ENCODE peak calls at places on chromosomes 5 and 9, in six cellular contexts. F is EL; O is AG09319; U is WTC11; H is RKO; J is activated naive CD4-positive, alpha-beta T cell treated with anti-CD3 and anti-CD28 coated beads, Interleukin-2, amount 10 ng/mL, durations not matched to agents 7 days and 5 days. B is an unnamed sample.

GRCh38 chr5:143552680-143553079 is 149.2 kb upstream of the NR3C1 start:
- DNase-seq in F (no peak), O (no peak), U (no peak), H (no peak), J (no peak), B (no peak)

GRCh38 chr5:64497390-64497789 is 8.4 kb upstream of the RGS7BP start:
- DNase-seq in F (peak), O (no peak), U (no peak), H (peak), J (no peak), B (no peak)

GRCh38 chr5:10797246-10797645 is 36.2 kb upstream of the DAP start:
- DNase-seq in F (peak), O (no peak), U (no peak), H (no peak), J (no peak), B (no peak)

GRCh38 chr9:115923410-115923809 is 230.2 kb upstream of the PAPPA start:
- DNase-seq in F (no peak), O (no peak), U (no peak), H (no peak), J (no peak), B (no peak)

GRCh38 chr5:83955916-83956315 is 235.3 kb upstream of the HAPLN1 start:
- DNase-seq in F (peak), O (peak), U (no peak), H (peak), J (no peak), B (no peak)

GRCh38 chr9:137784046-137784445 is 93.5 kb upstream of the CACNA1B start:
- DNase-seq in F (no peak), O (no peak), U (peak), H (no peak), J (no peak), B (no peak)

GRCh38 chr5:178330791-178331404 is 98.3 kb upstream of the PHYKPL start:
- DNase-seq in F (no peak), O (no peak), U (no peak), H (no peak), J (peak), B (no peak)

GRCh38 chr9:123606141-123606540 is 250.1 kb downstream of the CRB2 start:
- DNase-seq in F (no peak), O (no peak), U (no peak), H (no peak), J (no peak), B (no peak)

GRCh38 chr9:111622626-111623025 is 8.5 kb upstream of the DNAJC25 start:
- DNase-seq in F (peak), O (peak), U (no peak), H (peak), J (no peak), B (no peak)

GRCh38 chr9:116287721-116288120 is 134.1 kb downstream of the PAPPA start:
- DNase-seq in F (peak), O (no peak), U (no peak), H (no peak), J (no peak), B (no peak)

GRCh38 chr9:129697956-129698757 is 32.7 kb downstream of the PRRX2 start:
- DNase-seq in F (peak), O (peak), U (no peak), H (no peak), J (no peak), B (peak)

GRCh38 chr5:113487411-113487778 is 858 bp downstream of the MCC start:
- DNase-seq in F (no peak), O (no peak), U (peak), H (no peak), J (no peak), B (peak)

GRCh38 chr5:82911902-82912301 is 165.3 kb downstream of the TMEM167A start:
- DNase-seq in F (no peak), O (no peak), U (no peak), H (no peak), J (no peak), B (no peak)

GRCh38 chr9:114033397-114034103 is 44.5 kb downstream of the AMBP start:
- DNase-seq in F (peak), O (no peak), U (peak), H (no peak), J (no peak), B (peak)

GRCh38 chr5:176548967-176549444 is at the start of gene CDHR2:
- DNase-seq in F (no peak), O (no peak), U (no peak), H (no peak), J (no peak), B (no peak)

GRCh38 chr5:168291961-168292782 is 727 bp downstream of the WWC1 start:
- DNase-seq in F (peak), O (no peak), U (peak), H (peak), J (peak), B (peak)

GRCh38 chr9:98222885-98223640 is 30.6 kb upstream of the CORO2A start:
- DNase-seq in F (peak), O (peak), U (no peak), H (peak), J (no peak), B (no peak)

GRCh38 chr5:54093081-54093492 is 217.3 kb downstream of the ARL15 start:
- DNase-seq in F (peak), O (no peak), U (no peak), H (no peak), J (no peak), B (no peak)

GRCh38 chr9:89808076-89808701 is 203.4 kb downstream of the GADD45G start:
- DNase-seq in F (no peak), O (no peak), U (no peak), H (peak), J (no peak), B (no peak)

GRCh38 chr9:3028535-3028934 is 184.6 kb upstream of the PUM3 start:
- DNase-seq in F (peak), O (no peak), U (no peak), H (no peak), J (no peak), B (no peak)

GRCh38 chr9:81801190-81801589 is 111.8 kb upstream of the TLE1 start:
- DNase-seq in F (peak), O (no peak), U (no peak), H (no peak), J (no peak), B (no peak)

GRCh38 chr5:169443249-169443784 is 140.3 kb upstream of the SPDL1 start:
- DNase-seq in F (no peak), O (no peak), U (no peak), H (no peak), J (no peak), B (no peak)

GRCh38 chr9:114677418-114677817 is 4.6 kb downstream of the TEX48 start:
- DNase-seq in F (peak), O (peak), U (no peak), H (peak), J (no peak), B (no peak)

GRCh38 chr5:35938518-35939227 is at the start of gene CAPSL:
- DNase-seq in F (peak), O (peak), U (peak), H (peak), J (no peak), B (peak)

GRCh38 chr5:103519550-103519949 is 43.0 kb downstream of the NUDT12 start:
- DNase-seq in F (peak), O (no peak), U (peak), H (peak), J (no peak), B (peak)

GRCh38 chr5:138725885-138726457 is 27.3 kb upstream of the CTNNA1 start:
- DNase-seq in F (peak), O (no peak), U (no peak), H (no peak), J (no peak), B (no peak)

GRCh38 chr9:2565676-2566340 is 55.8 kb upstream of the VLDLR start:
- DNase-seq in F (no peak), O (no peak), U (no peak), H (no peak), J (no peak), B (no peak)

GRCh38 chr9:18122156-18122555 is 351.8 kb upstream of the ADAMTSL1 start:
- DNase-seq in F (peak), O (no peak), U (no peak), H (peak), J (no peak), B (no peak)

GRCh38 chr5:4700082-4700481 is 440.0 kb upstream of the ADAMTS16 start:
- DNase-seq in F (no peak), O (no peak), U (peak), H (peak), J (peak), B (peak)

GRCh38 chr9:95126739-95127138 is 190.8 kb downstream of the FANCC start:
- DNase-seq in F (no peak), O (no peak), U (no peak), H (no peak), J (no peak), B (peak)

GRCh38 chr5:148844433-148845279 is 18.2 kb downstream of the ADRB2 start:
- DNase-seq in F (no peak), O (no peak), U (no peak), H (no peak), J (no peak), B (no peak)

GRCh38 chr5:118990582-118990981 is 2.2 kb upstream of the DTWD2 start:
- DNase-seq in F (no peak), O (no peak), U (no peak), H (no peak), J (no peak), B (no peak)

GRCh38 chr5:180034564-180034963 is 37.0 kb downstream of the RNF130 start:
- DNase-seq in F (peak), O (no peak), U (no peak), H (peak), J (no peak), B (no peak)